ENCODE peak calls at places on chromosomes 11 and 22, in eight cellular contexts. One of them, this sample, is unnamed.

GRCh38 chr11:73662445-73663157 is 16.2 kb downstream of the PLEKHB1 start:
- DNase-seq in RWPE1: no peak
- DNase-seq in activated CD8-positive, alpha-beta T cell treated with anti-CD3 and anti-CD28 coated beads for 36 hours: no peak
- DNase-seq in ACHN: no peak
- DNase-seq in cardiac fibroblast: peak
- DNase-seq in GM20000: no peak
- DNase-seq in tibial artery: no peak
- DNase-seq in activated gamma-delta T cell: no peak
- DNase-seq in this sample: no peak

GRCh38 chr11:60589611-60590010 is 74.4 kb downstream of the MS4A13 start:
- DNase-seq in RWPE1: no peak
- DNase-seq in activated CD8-positive, alpha-beta T cell treated with anti-CD3 and anti-CD28 coated beads for 36 hours: no peak
- DNase-seq in ACHN: no peak
- DNase-seq in cardiac fibroblast: no peak
- DNase-seq in GM20000: no peak
- DNase-seq in tibial artery: no peak
- DNase-seq in activated gamma-delta T cell: no peak
- DNase-seq in this sample: no peak

GRCh38 chr22:22825213-22825593 is 62.4 kb upstream of the IGLL5 start:
- DNase-seq in RWPE1: no peak
- DNase-seq in activated CD8-positive, alpha-beta T cell treated with anti-CD3 and anti-CD28 coated beads for 36 hours: no peak
- DNase-seq in ACHN: no peak
- DNase-seq in cardiac fibroblast: no peak
- DNase-seq in GM20000: no peak
- DNase-seq in tibial artery: no peak
- DNase-seq in activated gamma-delta T cell: no peak
- DNase-seq in this sample: peak

GRCh38 chr11:64598797-64599697 is 8.0 kb downstream of the SLC22A12 start:
- DNase-seq in RWPE1: no peak
- DNase-seq in activated CD8-positive, alpha-beta T cell treated with anti-CD3 and anti-CD28 coated beads for 36 hours: no peak
- DNase-seq in ACHN: no peak
- DNase-seq in cardiac fibroblast: no peak
- DNase-seq in GM20000: no peak
- DNase-seq in tibial artery: no peak
- DNase-seq in activated gamma-delta T cell: no peak
- DNase-seq in this sample: no peak

GRCh38 chr11:48237727-48238126 is 7.2 kb upstream of the OR4X2 start:
- DNase-seq in RWPE1: no peak
- DNase-seq in activated CD8-positive, alpha-beta T cell treated with anti-CD3 and anti-CD28 coated beads for 36 hours: no peak
- DNase-seq in ACHN: no peak
- DNase-seq in cardiac fibroblast: no peak
- DNase-seq in GM20000: no peak
- DNase-seq in tibial artery: no peak
- DNase-seq in activated gamma-delta T cell: no peak
- DNase-seq in this sample: no peak

GRCh38 chr22:37254206-37254866 is 10.3 kb upstream of the RAC2 start:
- DNase-seq in RWPE1: no peak
- DNase-seq in activated CD8-positive, alpha-beta T cell treated with anti-CD3 and anti-CD28 coated beads for 36 hours: no peak
- DNase-seq in ACHN: peak
- DNase-seq in cardiac fibroblast: peak
- DNase-seq in GM20000: no peak
- DNase-seq in tibial artery: no peak
- DNase-seq in activated gamma-delta T cell: no peak
- DNase-seq in this sample: no peak

GRCh38 chr11:95231881-95232605 is 1.0 kb upstream of the SESN3 start:
- DNase-seq in RWPE1: no peak
- DNase-seq in activated CD8-positive, alpha-beta T cell treated with anti-CD3 and anti-CD28 coated beads for 36 hours: peak
- DNase-seq in ACHN: peak
- DNase-seq in cardiac fibroblast: peak
- DNase-seq in GM20000: peak
- DNase-seq in tibial artery: peak
- DNase-seq in activated gamma-delta T cell: peak
- DNase-seq in this sample: peak

GRCh38 chr11:60625262-60625661 is 74.2 kb upstream of the MS4A8 start:
- DNase-seq in RWPE1: peak
- DNase-seq in activated CD8-positive, alpha-beta T cell treated with anti-CD3 and anti-CD28 coated beads for 36 hours: peak
- DNase-seq in ACHN: no peak
- DNase-seq in cardiac fibroblast: peak
- DNase-seq in GM20000: no peak
- DNase-seq in tibial artery: no peak
- DNase-seq in activated gamma-delta T cell: no peak
- DNase-seq in this sample: peak

GRCh38 chr11:64305691-64306562 is 603 bp downstream of the ESRRA start:
- DNase-seq in RWPE1: no peak
- DNase-seq in activated CD8-positive, alpha-beta T cell treated with anti-CD3 and anti-CD28 coated beads for 36 hours: peak
- DNase-seq in ACHN: peak
- DNase-seq in cardiac fibroblast: peak
- DNase-seq in GM20000: peak
- DNase-seq in tibial artery: peak
- DNase-seq in activated gamma-delta T cell: peak
- DNase-seq in this sample: peak

GRCh38 chr22:35782504-35782903 is 64.8 kb downstream of the APOL5 start:
- DNase-seq in RWPE1: no peak
- DNase-seq in activated CD8-positive, alpha-beta T cell treated with anti-CD3 and anti-CD28 coated beads for 36 hours: no peak
- DNase-seq in ACHN: no peak
- DNase-seq in cardiac fibroblast: peak
- DNase-seq in GM20000: no peak
- DNase-seq in tibial artery: no peak
- DNase-seq in activated gamma-delta T cell: no peak
- DNase-seq in this sample: no peak

GRCh38 chr11:113018913-113019312 is 57.7 kb downstream of the NCAM1 start:
- DNase-seq in RWPE1: no peak
- DNase-seq in activated CD8-positive, alpha-beta T cell treated with anti-CD3 and anti-CD28 coated beads for 36 hours: no peak
- DNase-seq in ACHN: no peak
- DNase-seq in cardiac fibroblast: no peak
- DNase-seq in GM20000: no peak
- DNase-seq in tibial artery: no peak
- DNase-seq in activated gamma-delta T cell: no peak
- DNase-seq in this sample: no peak

GRCh38 chr11:64593156-64594105 is 2.4 kb downstream of the SLC22A12 start:
- DNase-seq in RWPE1: no peak
- DNase-seq in activated CD8-positive, alpha-beta T cell treated with anti-CD3 and anti-CD28 coated beads for 36 hours: no peak
- DNase-seq in ACHN: no peak
- DNase-seq in cardiac fibroblast: no peak
- DNase-seq in GM20000: no peak
- DNase-seq in tibial artery: peak
- DNase-seq in activated gamma-delta T cell: no peak
- DNase-seq in this sample: no peak

GRCh38 chr11:62018978-62019664 is 51.7 kb upstream of the FTH1 start:
- DNase-seq in RWPE1: no peak
- DNase-seq in activated CD8-positive, alpha-beta T cell treated with anti-CD3 and anti-CD28 coated beads for 36 hours: no peak
- DNase-seq in ACHN: no peak
- DNase-seq in cardiac fibroblast: no peak
- DNase-seq in GM20000: no peak
- DNase-seq in tibial artery: no peak
- DNase-seq in activated gamma-delta T cell: no peak
- DNase-seq in this sample: no peak

GRCh38 chr22:23110190-23110921 is 31.4 kb downstream of the RSPH14 start:
- DNase-seq in RWPE1: no peak
- DNase-seq in activated CD8-positive, alpha-beta T cell treated with anti-CD3 and anti-CD28 coated beads for 36 hours: no peak
- DNase-seq in ACHN: no peak
- DNase-seq in cardiac fibroblast: peak
- DNase-seq in GM20000: no peak
- DNase-seq in tibial artery: no peak
- DNase-seq in activated gamma-delta T cell: no peak
- DNase-seq in this sample: no peak

GRCh38 chr22:36243996-36244395 is 4.7 kb upstream of the APOL2 start:
- DNase-seq in RWPE1: no peak
- DNase-seq in activated CD8-positive, alpha-beta T cell treated with anti-CD3 and anti-CD28 coated beads for 36 hours: no peak
- DNase-seq in ACHN: no peak
- DNase-seq in cardiac fibroblast: no peak
- DNase-seq in GM20000: no peak
- DNase-seq in tibial artery: no peak
- DNase-seq in activated gamma-delta T cell: no peak
- DNase-seq in this sample: no peak

GRCh38 chr11:4491878-4492606 is 9.6 kb downstream of the OR52K1 start:
- DNase-seq in RWPE1: no peak
- DNase-seq in activated CD8-positive, alpha-beta T cell treated with anti-CD3 and anti-CD28 coated beads for 36 hours: no peak
- DNase-seq in ACHN: no peak
- DNase-seq in cardiac fibroblast: peak
- DNase-seq in GM20000: no peak
- DNase-seq in tibial artery: no peak
- DNase-seq in activated gamma-delta T cell: no peak
- DNase-seq in this sample: no peak

GRCh38 chr11:65487467-65488272 is 11.2 kb upstream of the MALAT1 start:
- DNase-seq in RWPE1: peak
- DNase-seq in activated CD8-positive, alpha-beta T cell treated with anti-CD3 and anti-CD28 coated beads for 36 hours: peak
- DNase-seq in ACHN: peak
- DNase-seq in cardiac fibroblast: peak
- DNase-seq in GM20000: peak
- DNase-seq in tibial artery: peak
- DNase-seq in activated gamma-delta T cell: no peak
- DNase-seq in this sample: peak

GRCh38 chr11:6531267-6531752 is 34.2 kb downstream of the DNHD1 start:
- DNase-seq in RWPE1: peak
- DNase-seq in activated CD8-positive, alpha-beta T cell treated with anti-CD3 and anti-CD28 coated beads for 36 hours: peak
- DNase-seq in ACHN: peak
- DNase-seq in cardiac fibroblast: peak
- DNase-seq in GM20000: peak
- DNase-seq in tibial artery: no peak
- DNase-seq in activated gamma-delta T cell: no peak
- DNase-seq in this sample: peak

GRCh38 chr11:64251986-64252837 is 882 bp downstream of the PLCB3 start:
- DNase-seq in RWPE1: no peak
- DNase-seq in activated CD8-positive, alpha-beta T cell treated with anti-CD3 and anti-CD28 coated beads for 36 hours: no peak
- DNase-seq in ACHN: peak
- DNase-seq in cardiac fibroblast: peak
- DNase-seq in GM20000: peak
- DNase-seq in tibial artery: peak
- DNase-seq in activated gamma-delta T cell: no peak
- DNase-seq in this sample: no peak

GRCh38 chr11:66082936-66083698 is 13.0 kb downstream of the PACS1 start:
- DNase-seq in RWPE1: no peak
- DNase-seq in activated CD8-positive, alpha-beta T cell treated with anti-CD3 and anti-CD28 coated beads for 36 hours: no peak
- DNase-seq in ACHN: no peak
- DNase-seq in cardiac fibroblast: peak
- DNase-seq in GM20000: no peak
- DNase-seq in tibial artery: no peak
- DNase-seq in activated gamma-delta T cell: no peak
- DNase-seq in this sample: no peak

GRCh38 chr22:30047364-30047738 is 32.9 kb upstream of the HORMAD2 start:
- DNase-seq in RWPE1: no peak
- DNase-seq in activated CD8-positive, alpha-beta T cell treated with anti-CD3 and anti-CD28 coated beads for 36 hours: peak
- DNase-seq in ACHN: peak
- DNase-seq in cardiac fibroblast: peak
- DNase-seq in GM20000: peak
- DNase-seq in tibial artery: no peak
- DNase-seq in activated gamma-delta T cell: no peak
- DNase-seq in this sample: peak

GRCh38 chr11:120776683-120777010 is 247.3 kb upstream of the TBCEL start:
- DNase-seq in RWPE1: no peak
- DNase-seq in activated CD8-positive, alpha-beta T cell treated with anti-CD3 and anti-CD28 coated beads for 36 hours: no peak
- DNase-seq in ACHN: no peak
- DNase-seq in cardiac fibroblast: no peak
- DNase-seq in GM20000: no peak
- DNase-seq in tibial artery: no peak
- DNase-seq in activated gamma-delta T cell: no peak
- DNase-seq in this sample: no peak

GRCh38 chr11:10657308-10658271 is 36.0 kb downstream of the IRAG1 start:
- DNase-seq in RWPE1: peak
- DNase-seq in activated CD8-positive, alpha-beta T cell treated with anti-CD3 and anti-CD28 coated beads for 36 hours: peak
- DNase-seq in ACHN: peak
- DNase-seq in cardiac fibroblast: peak
- DNase-seq in GM20000: peak
- DNase-seq in tibial artery: no peak
- DNase-seq in activated gamma-delta T cell: no peak
- DNase-seq in this sample: no peak

GRCh38 chr11:6402561-6402981 is 12.3 kb downstream of the SMPD1 start:
- DNase-seq in RWPE1: no peak
- DNase-seq in activated CD8-positive, alpha-beta T cell treated with anti-CD3 and anti-CD28 coated beads for 36 hours: peak
- DNase-seq in ACHN: no peak
- DNase-seq in cardiac fibroblast: no peak
- DNase-seq in GM20000: peak
- DNase-seq in tibial artery: no peak
- DNase-seq in activated gamma-delta T cell: no peak
- DNase-seq in this sample: peak

GRCh38 chr11:64239662-64240466 is 1.0 kb upstream of the FKBP2 start:
- DNase-seq in RWPE1: no peak
- DNase-seq in activated CD8-positive, alpha-beta T cell treated with anti-CD3 and anti-CD28 coated beads for 36 hours: peak
- DNase-seq in ACHN: no peak
- DNase-seq in cardiac fibroblast: no peak
- DNase-seq in GM20000: peak
- DNase-seq in tibial artery: no peak
- DNase-seq in activated gamma-delta T cell: no peak
- DNase-seq in this sample: peak

GRCh38 chr22:20792966-20793332 is 19.0 kb downstream of the SERPIND1 start:
- DNase-seq in RWPE1: no peak
- DNase-seq in activated CD8-positive, alpha-beta T cell treated with anti-CD3 and anti-CD28 coated beads for 36 hours: no peak
- DNase-seq in ACHN: no peak
- DNase-seq in cardiac fibroblast: no peak
- DNase-seq in GM20000: no peak
- DNase-seq in tibial artery: no peak
- DNase-seq in activated gamma-delta T cell: no peak
- DNase-seq in this sample: no peak

GRCh38 chr11:105923814-105924213 is 98.2 kb downstream of the MSANTD4 start:
- DNase-seq in RWPE1: no peak
- DNase-seq in activated CD8-positive, alpha-beta T cell treated with anti-CD3 and anti-CD28 coated beads for 36 hours: no peak
- DNase-seq in ACHN: no peak
- DNase-seq in cardiac fibroblast: peak
- DNase-seq in GM20000: no peak
- DNase-seq in tibial artery: no peak
- DNase-seq in activated gamma-delta T cell: no peak
- DNase-seq in this sample: no peak

GRCh38 chr11:18012314-18012905 is 437 bp downstream of the SERGEF start:
- DNase-seq in RWPE1: peak
- DNase-seq in activated CD8-positive, alpha-beta T cell treated with anti-CD3 and anti-CD28 coated beads for 36 hours: peak
- DNase-seq in ACHN: peak
- DNase-seq in cardiac fibroblast: peak
- DNase-seq in GM20000: no peak
- DNase-seq in tibial artery: peak
- DNase-seq in activated gamma-delta T cell: no peak
- DNase-seq in this sample: peak

GRCh38 chr22:32745996-32746322 is 55.5 kb upstream of the TIMP3 start:
- DNase-seq in RWPE1: no peak
- DNase-seq in activated CD8-positive, alpha-beta T cell treated with anti-CD3 and anti-CD28 coated beads for 36 hours: no peak
- DNase-seq in ACHN: no peak
- DNase-seq in cardiac fibroblast: no peak
- DNase-seq in GM20000: no peak
- DNase-seq in tibial artery: no peak
- DNase-seq in activated gamma-delta T cell: no peak
- DNase-seq in this sample: no peak

GRCh38 chr11:29009426-29009825 is 901.2 kb downstream of the METTL15 start:
- DNase-seq in RWPE1: no peak
- DNase-seq in activated CD8-positive, alpha-beta T cell treated with anti-CD3 and anti-CD28 coated beads for 36 hours: no peak
- DNase-seq in ACHN: no peak
- DNase-seq in cardiac fibroblast: no peak
- DNase-seq in GM20000: no peak
- DNase-seq in tibial artery: no peak
- DNase-seq in activated gamma-delta T cell: no peak
- DNase-seq in this sample: no peak